ENCODE peak calls at places on chromosomes 5 and 9, in four cellular contexts. R, P, Z and H are unnamed samples.

GRCh38 chr5:1368236-1368635 is 23.3 kb upstream of the CLPTM1L start:
- DNase-seq in Z (no peak), P (no peak), R (no peak), H (no peak)

GRCh38 chr9:76873056-76873792 is 32.7 kb downstream of the PRUNE2 start:
- DNase-seq in R (no peak), P (no peak), Z (peak; percentile 48), H (no peak)

GRCh38 chr9:130182090-130182909 is 10.1 kb downstream of the NCS1 start:
- DNase-seq in R (no peak), Z (no peak), P (no peak), H (no peak)

GRCh38 chr5:155154973-155155372 is 141.4 kb downstream of the KIF4B start:
- DNase-seq in Z (no peak), P (no peak), R (no peak), H (no peak)

GRCh38 chr5:3394046-3394597 is 201.5 kb upstream of the IRX1 start:
- DNase-seq in R (no peak), P (no peak), Z (no peak), H (no peak)

GRCh38 chr9:130305381-130305780 is 39.8 kb downstream of the HMCN2 start:
- DNase-seq in P (no peak), R (no peak), Z (no peak), H (no peak)

GRCh38 chr9:126499005-126499910 is 114.5 kb upstream of the LMX1B start:
- DNase-seq in Z (peak; percentile 54), R (peak; percentile 79), P (no peak), H (peak; percentile 46)

GRCh38 chr5:172624083-172624995 is 16.7 kb upstream of the NEURL1B start:
- DNase-seq in P (no peak), Z (no peak), R (no peak), H (no peak)

GRCh38 chr5:109743770-109744212 is 54.1 kb downstream of the MAN2A1 start:
- DNase-seq in Z (no peak), R (no peak), P (no peak), H (no peak)

GRCh38 chr5:143001764-143002351 is 231.7 kb downstream of the ARHGAP26 start:
- DNase-seq in Z (no peak), P (no peak), R (no peak), H (no peak)

GRCh38 chr5:111345731-111346130 is 121.5 kb downstream of the CAMK4 start:
- DNase-seq in P (no peak), Z (no peak), R (no peak), H (no peak)

GRCh38 chr5:169307648-169308047 is 6.7 kb upstream of the SLIT3 start:
- DNase-seq in P (no peak), Z (no peak), R (no peak), H (no peak)

GRCh38 chr9:135248721-135249120 is 161.3 kb downstream of the OLFM1 start:
- DNase-seq in P (no peak), Z (no peak), R (no peak), H (no peak)

GRCh38 chr9:81108391-81108790 is 581.0 kb downstream of the TLE1 start:
- DNase-seq in R (no peak), P (no peak), Z (no peak), H (no peak)

GRCh38 chr9:72363908-72364678 is 915 bp downstream of the ZFAND5 start:
- DNase-seq in R (peak; percentile 46), P (no peak), Z (peak; percentile 41), H (peak; percentile 32)

DNA sequence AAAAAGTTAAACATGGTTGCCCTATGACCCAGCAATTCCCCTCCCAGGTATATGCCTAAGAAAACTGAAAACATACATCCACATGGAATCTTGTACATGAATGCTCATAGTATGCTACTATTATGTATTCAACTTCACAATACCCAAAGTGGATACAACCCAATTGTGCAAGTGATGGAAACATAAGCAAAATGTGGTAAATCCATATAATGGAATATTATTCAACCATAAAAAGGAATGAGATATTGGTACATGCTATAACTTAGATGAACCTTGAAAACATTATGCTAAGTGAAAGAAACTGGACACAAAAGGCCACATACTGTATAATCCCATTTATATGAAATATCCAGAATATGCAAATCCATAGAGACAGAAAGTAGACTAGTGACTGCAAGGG is 18.1 kb upstream of the CCDC125 start:
- DNase-seq in P (no peak), Z (no peak), R (no peak), H (no peak)
- TF ChIP-seq SP1 in P (no peak), Z (no peak), R (no peak), H (no peak)

GRCh38 chr5:54243483-54244080 is 66.8 kb downstream of the ARL15 start:
- DNase-seq in P (peak; percentile 27), Z (no peak), R (no peak), H (peak; percentile 25)
- TF ChIP-seq SP1 in P (no peak), Z (no peak), R (no peak), H (no peak)

GRCh38 chr5:78404682-78405293 is 44.4 kb downstream of the SCAMP1 start:
- DNase-seq in R (no peak), Z (no peak), P (no peak), H (no peak)

DNA sequence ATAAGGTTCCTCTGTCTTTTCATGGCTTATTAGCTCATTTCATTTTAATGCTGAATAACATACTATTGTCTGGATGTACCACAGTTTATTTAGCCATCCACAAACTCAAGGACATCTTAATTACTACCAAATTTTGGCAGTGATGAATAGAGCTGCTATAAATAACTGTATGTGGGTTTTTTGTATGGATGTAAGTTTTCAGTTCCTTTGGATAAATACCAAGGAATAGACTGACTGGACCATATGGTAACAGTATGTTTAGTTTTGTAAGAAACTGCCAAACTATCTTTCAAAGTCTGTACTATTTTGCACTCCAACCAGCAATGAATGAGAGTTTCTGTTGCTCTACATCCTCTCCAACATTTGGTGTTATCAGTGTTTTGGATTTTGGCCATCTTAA is 38.7 kb downstream of the SCAMP1 start:
- DNase-seq in R (no peak), Z (no peak), P (no peak), H (no peak)
- TF ChIP-seq SP1 in R (no peak), Z (no peak), P (no peak), H (no peak)

GRCh38 chr5:35263266-35263665 is 33.0 kb upstream of the PRLR start:
- DNase-seq in R (no peak), Z (no peak), P (no peak), H (no peak)
- TF ChIP-seq SP1 in R (no peak), Z (no peak), P (no peak), H (no peak)

DNA sequence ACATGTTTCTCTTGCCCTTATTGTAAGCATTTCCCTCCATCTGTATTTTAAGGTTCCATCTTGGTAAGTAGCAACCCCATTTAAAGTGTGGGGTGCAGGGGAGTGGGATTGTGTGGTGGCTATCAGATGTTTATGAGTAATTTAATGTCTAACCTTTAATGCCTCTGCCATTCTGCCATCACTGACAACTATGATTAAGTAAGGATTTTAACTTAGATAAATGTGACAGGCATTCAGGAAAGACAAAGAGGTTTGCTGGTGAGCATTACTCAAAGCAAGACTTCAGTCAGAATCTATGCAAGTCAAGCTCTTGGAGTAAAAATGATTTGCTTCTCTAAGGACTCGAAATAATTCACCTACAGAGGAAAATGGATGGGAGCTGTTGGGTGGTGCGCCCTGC is 143.0 kb downstream of the NXNL2 start:
- DNase-seq in Z (no peak), R (no peak), P (no peak), H (no peak)
- TF ChIP-seq SP1 in Z (no peak), R (no peak), P (no peak), H (no peak)

GRCh38 chr5:44318883-44319282 is 70.3 kb downstream of the FGF10 start:
- DNase-seq in Z (no peak), R (no peak), P (no peak), H (no peak)

GRCh38 chr5:44320188-44320587 is 69.0 kb downstream of the FGF10 start:
- DNase-seq in P (no peak), R (no peak), Z (no peak), H (no peak)

DNA sequence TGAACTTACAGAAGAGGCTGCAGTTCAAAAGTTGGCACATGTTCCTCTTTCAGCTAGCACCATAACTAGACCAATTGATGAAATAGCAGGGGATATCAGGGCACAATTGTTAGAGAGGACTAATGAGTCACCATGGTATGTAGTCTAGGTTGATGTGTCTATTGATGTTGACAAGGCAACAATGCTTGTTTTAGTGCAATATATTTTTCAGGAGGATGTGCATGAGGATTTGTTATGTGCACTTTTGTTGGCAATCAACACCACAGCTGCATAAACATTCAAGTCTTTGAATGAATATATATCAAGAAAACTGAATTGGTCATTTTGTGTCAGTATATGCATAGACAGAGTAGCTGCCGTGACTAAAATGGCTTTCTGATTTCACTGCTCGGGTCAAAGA is 68.0 kb downstream of the FGF10 start:
- DNase-seq in Z (no peak), P (no peak), R (no peak), H (no peak)
- TF ChIP-seq SP1 in Z (no peak), P (no peak), R (no peak), H (no peak)

GRCh38 chr9:4035809-4036208 is 264.1 kb downstream of the GLIS3 start:
- DNase-seq in Z (no peak), P (no peak), R (no peak), H (no peak)
- TF ChIP-seq SP1 in Z (no peak), P (no peak), R (no peak), H (no peak)

GRCh38 chr5:97111004-97111403 is 31.4 kb downstream of the LIX1 start:
- DNase-seq in P (no peak), R (no peak), Z (no peak), H (no peak)

GRCh38 chr5:97112212-97112611 is 30.2 kb downstream of the LIX1 start:
- DNase-seq in R (no peak), Z (no peak), P (no peak), H (no peak)

GRCh38 chr5:97115932-97116331 is 26.5 kb downstream of the LIX1 start:
- DNase-seq in P (no peak), Z (no peak), R (no peak), H (no peak)

GRCh38 chr5:97107266-97107665 is 35.1 kb downstream of the LIX1 start:
- DNase-seq in P (no peak), R (no peak), Z (no peak), H (no peak)

DNA sequence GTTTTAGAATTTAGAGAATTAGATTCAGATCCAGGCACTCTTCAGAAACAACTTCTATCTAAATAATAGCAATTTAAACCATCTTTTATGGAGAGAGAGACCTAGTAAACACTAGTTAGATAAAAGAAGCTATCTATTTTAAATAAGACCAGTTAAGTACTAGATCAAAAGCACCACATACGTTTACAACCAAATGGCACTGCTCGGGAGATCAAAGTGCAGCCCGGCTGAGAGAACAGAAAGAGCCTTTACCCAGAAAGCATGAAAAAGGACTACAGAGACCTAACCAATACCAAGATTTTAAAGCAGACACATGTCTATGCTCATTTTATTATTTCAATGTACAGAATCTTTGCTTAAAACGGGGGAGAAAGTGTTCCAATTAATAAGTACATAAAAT is 30.8 kb downstream of the LIX1 start:
- DNase-seq in R (no peak), P (no peak), Z (no peak), H (no peak)
- TF ChIP-seq SP1 in R (no peak), P (no peak), Z (no peak), H (no peak)

GRCh38 chr9:110958846-110959245 is 79.4 kb downstream of the LPAR1 start:
- DNase-seq in R (no peak), P (no peak), Z (no peak), H (no peak)
- TF ChIP-seq SP1 in R (no peak), P (no peak), Z (no peak), H (no peak)